ENCODE peak calls at places on chromosomes 2 and 18, in six cellular contexts. U is A549, B is GM23338, D is HCT116, C is Panc1, G is K562. Y is an unnamed sample.

GRCh38 chr18:45151645-45152044 is 463.6 kb upstream of the SLC14A2 start:
- DNase-seq in U (no peak), B (no peak), D (no peak), C (no peak), G (no peak), Y (no peak)

GRCh38 chr2:62313433-62314227 is 117.7 kb downstream of the B3GNT2 start:
- DNase-seq in U (no peak), B (no peak), D (no peak), C (no peak), G (peak; percentile 79), Y (no peak)

GRCh38 chr2:146634256-146635068 is 1210.4 kb upstream of the ACVR2A start:
- DNase-seq in U (peak; percentile 75), B (peak; percentile 5), D (peak; percentile 72), C (no peak), G (no peak), Y (no peak)

GRCh38 chr2:231057590-231057989 is 923 bp downstream of the PSMD1 start:
- DNase-seq in U (no peak), B (no peak), D (no peak), C (no peak), G (peak; percentile 18), Y (no peak)

GRCh38 chr2:25558262-25558661 is 115.1 kb downstream of the DTNB start:
- DNase-seq in U (no peak), B (no peak), D (no peak), C (peak; percentile 47), G (no peak), Y (peak; percentile 69)

GRCh38 chr2:67560818-67561221 is 163.7 kb downstream of the ETAA1 start:
- DNase-seq in U (peak; percentile 61), B (no peak), D (no peak), C (no peak), G (no peak), Y (no peak)

GRCh38 chr2:238420878-238421694 is 5.6 kb upstream of the ASB1 start:
- DNase-seq in U (no peak), B (peak; percentile 41), D (no peak), C (no peak), G (peak; percentile 95), Y (no peak)

GRCh38 chr2:219457784-219458369 is 23.2 kb downstream of the SPEG start:
- DNase-seq in U (peak; percentile 24), B (peak; percentile 61), D (no peak), C (no peak), G (peak; percentile 26), Y (peak; percentile 40)

GRCh38 chr2:110977388-110977787 is 143.3 kb upstream of the BCL2L11 start:
- DNase-seq in U (no peak), B (no peak), D (no peak), C (no peak), G (no peak), Y (peak; percentile 51)

GRCh38 chr2:128405981-128406601 is 87.4 kb upstream of the HS6ST1 start:
- DNase-seq in U (no peak), B (no peak), D (no peak), C (no peak), G (no peak), Y (no peak)

GRCh38 chr18:36035253-36035652 is 32.1 kb downstream of the RPRD1A start:
- DNase-seq in U (no peak), B (no peak), D (no peak), C (no peak), G (no peak), Y (no peak)

GRCh38 chr2:238155761-238156694 is 2.7 kb upstream of the ERFE start:
- DNase-seq in U (no peak), B (no peak), D (no peak), C (no peak), G (no peak), Y (no peak)

GRCh38 chr2:125175415-125175814 is 1150.3 kb downstream of the CNTNAP5 start:
- DNase-seq in U (no peak), B (no peak), D (no peak), C (no peak), G (no peak), Y (no peak)

GRCh38 chr2:20169796-20170467 is 55.0 kb downstream of the SDC1 start:
- DNase-seq in U (no peak), B (peak; percentile 21), D (no peak), C (no peak), G (no peak), Y (no peak)

GRCh38 chr2:20584637-20585321 is 66.1 kb downstream of the HS1BP3 start:
- DNase-seq in U (peak; percentile 89), B (peak; percentile 94), D (peak; percentile 87), C (peak; percentile 59), G (no peak), Y (no peak)

GRCh38 chr18:79241755-79242154 is 154.0 kb upstream of the NFATC1 start:
- DNase-seq in U (no peak), B (no peak), D (no peak), C (no peak), G (no peak), Y (no peak)

GRCh38 chr2:206478340-206478739 is 35.0 kb downstream of the ADAM23 start:
- DNase-seq in U (no peak), B (no peak), D (no peak), C (no peak), G (no peak), Y (no peak)

GRCh38 chr2:7612969-7613368 is 695.8 kb downstream of the RNF144A start:
- DNase-seq in U (no peak), B (no peak), D (no peak), C (no peak), G (no peak), Y (no peak)

GRCh38 chr2:159987136-159987535 is 75.3 kb downstream of the PLA2R1 start:
- DNase-seq in U (no peak), B (no peak), D (no peak), C (no peak), G (no peak), Y (no peak)

GRCh38 chr2:239177325-239177724 is 223.5 kb downstream of the HDAC4 start:
- DNase-seq in U (no peak), B (no peak), D (no peak), C (no peak), G (no peak), Y (no peak)

GRCh38 chr2:44295636-44296359 is 20.5 kb downstream of the SLC3A1 start:
- DNase-seq in U (peak; percentile 44), B (peak; percentile 66), D (no peak), C (no peak), G (no peak), Y (no peak)

GRCh38 chr2:227436436-227436835 is 35.5 kb upstream of the AGFG1 start:
- DNase-seq in U (no peak), B (no peak), D (no peak), C (no peak), G (no peak), Y (peak; percentile 66)

GRCh38 chr2:9761547-9761946 is 81.7 kb upstream of the TAF1B start:
- DNase-seq in U (no peak), B (no peak), D (no peak), C (no peak), G (no peak), Y (no peak)

DNA sequence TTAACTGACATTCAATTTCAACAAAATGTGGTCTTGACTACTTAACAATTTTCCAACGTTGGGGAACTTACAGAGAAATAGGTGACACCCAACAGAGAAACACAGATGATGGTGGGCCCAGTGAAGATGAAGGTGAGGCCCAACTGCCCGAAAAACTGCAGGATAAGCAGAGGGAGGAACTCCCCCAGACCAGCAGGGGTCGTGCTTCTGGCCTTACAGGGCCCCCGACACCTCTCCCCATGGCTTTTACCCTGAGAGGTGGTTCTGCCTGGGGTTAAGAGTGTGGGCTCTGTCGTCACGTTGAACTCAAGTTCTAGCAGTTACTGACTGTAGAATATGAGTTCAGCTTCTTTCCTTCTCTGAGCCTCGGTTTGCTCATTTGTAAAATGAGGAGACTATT is 119.5 kb upstream of the SMIM21 start:
- DNase-seq in U (peak; percentile 3), B (peak; percentile 24), D (no peak), C (no peak), G (peak; percentile 13), Y (no peak)
- TF ChIP-seq CTCF in U (no peak), B (peak; percentile 49), D (peak; percentile 45), C (peak; percentile 49), G (peak; percentile 42), Y (no peak)

DNA sequence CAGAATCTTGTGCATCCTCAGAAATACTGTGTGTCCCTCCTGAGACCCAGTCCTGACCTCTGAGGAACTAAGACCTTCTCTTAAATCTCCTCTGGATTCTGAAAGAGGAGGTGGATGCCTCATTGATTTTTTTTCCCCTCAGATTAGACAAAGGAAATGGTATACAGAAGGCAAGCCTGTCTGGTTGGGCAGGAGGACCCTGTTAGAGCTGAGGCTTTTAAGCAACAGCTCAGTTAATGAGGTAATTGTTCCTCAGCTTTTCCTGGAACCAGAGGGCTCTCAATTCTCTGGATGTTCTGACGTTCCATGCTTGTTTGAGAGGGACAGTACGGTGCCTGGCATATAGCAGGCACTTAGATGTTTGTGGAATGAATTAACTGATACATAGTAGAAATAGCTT is 61.7 kb upstream of the MCFD2 start:
- DNase-seq in U (no peak), B (no peak), D (no peak), C (no peak), G (no peak), Y (no peak)
- TF ChIP-seq REST in U (no peak), B (no peak), D (no peak), C (no peak), G (no peak), Y (no peak)

GRCh38 chr2:134568413-134568812 is 150.4 kb downstream of the TMEM163 start:
- DNase-seq in U (no peak), B (no peak), D (no peak), C (no peak), G (no peak), Y (no peak)

GRCh38 chr2:134567666-134568065 is 151.1 kb downstream of the TMEM163 start:
- DNase-seq in U (no peak), B (no peak), D (no peak), C (no peak), G (no peak), Y (no peak)

GRCh38 chr2:134564549-134564948 is 154.3 kb downstream of the TMEM163 start:
- DNase-seq in U (no peak), B (no peak), D (no peak), C (no peak), G (no peak), Y (no peak)
- TF ChIP-seq CTCF in U (no peak), B (no peak), D (no peak), C (no peak), G (no peak), Y (no peak)

GRCh38 chr2:97816411-97816810 is 103.0 kb downstream of the ZAP70 start:
- DNase-seq in U (no peak), B (no peak), D (no peak), C (no peak), G (no peak), Y (no peak)
- TF ChIP-seq REST in U (no peak), B (no peak), D (no peak), C (no peak), G (no peak), Y (no peak)

GRCh38 chr18:26711806-26712205 is 153.7 kb downstream of the AQP4 start:
- DNase-seq in U (no peak), B (no peak), D (no peak), C (no peak), G (no peak), Y (no peak)

GRCh38 chr18:26710460-26711096 is 154.9 kb downstream of the AQP4 start:
- DNase-seq in U (no peak), B (no peak), D (no peak), C (no peak), G (no peak), Y (peak; percentile 97)

GRCh38 chr18:26709897-26710296 is 155.6 kb downstream of the AQP4 start:
- DNase-seq in U (no peak), B (no peak), D (no peak), C (no peak), G (no peak), Y (no peak)

GRCh38 chr18:26717123-26717522 is 148.4 kb downstream of the AQP4 start:
- DNase-seq in U (no peak), B (peak; percentile 53), D (no peak), C (no peak), G (no peak), Y (no peak)

GRCh38 chr18:26714739-26715138 is 150.8 kb downstream of the AQP4 start:
- DNase-seq in U (no peak), B (no peak), D (no peak), C (no peak), G (no peak), Y (no peak)
- TF ChIP-seq CTCF in U (no peak), B (no peak), D (no peak), C (no peak), G (no peak), Y (no peak)

Y was measured in HL-60.